ENCODE peak calls at places on chromosomes 3 and 15, in seven cellular contexts. C, I, W, P, B, M and L are unnamed samples.
A peak's percentile ranks its signal among the peaks of the same experiment; 100 is the strongest.

GRCh38 chr3:48685603-48686511 is at the start of gene NCKIPSD:
- DNase-seq in C (peak; percentile 92), I (no peak), W (peak; percentile 92), P (peak; percentile 81), B (peak; percentile 94), M (peak; percentile 89), L (no peak)

GRCh38 chr15:77623008-77623877 is 9.5 kb downstream of the LINGO1 start:
- DNase-seq in C (no peak), I (no peak), W (no peak), P (no peak), B (no peak), M (no peak), L (no peak)

GRCh38 chr3:9784876-9785443 is 7.3 kb downstream of the TADA3 start:
- DNase-seq in C (no peak), I (no peak), W (no peak), P (no peak), B (no peak), M (no peak), L (no peak)

GRCh38 chr3:186476044-186476468 is 68.1 kb downstream of the CRYGS start:
- DNase-seq in C (no peak), I (no peak), W (no peak), P (peak; percentile 17), B (peak; percentile 45), M (no peak), L (peak; percentile 32)

GRCh38 chr3:111924283-111924682 is 54.5 kb upstream of the ABHD10 start:
- DNase-seq in C (peak; percentile 64), I (no peak), W (peak; percentile 92), P (no peak), B (peak; percentile 93), M (no peak), L (no peak)

GRCh38 chr3:64827391-64827790 is 139.6 kb upstream of the ADAMTS9 start:
- DNase-seq in C (no peak), I (no peak), W (no peak), P (no peak), B (no peak), M (no peak), L (no peak)

GRCh38 chr15:67025719-67026118 is 39.7 kb upstream of the SMAD3 start:
- DNase-seq in C (no peak), I (no peak), W (no peak), P (no peak), B (peak; percentile 67), M (no peak), L (no peak)

GRCh38 chr3:183555541-183556081 is at the start of gene KLHL6:
- DNase-seq in C (peak; percentile 46), I (no peak), W (no peak), P (no peak), B (peak; percentile 20), M (no peak), L (no peak)

GRCh38 chr3:187802928-187803259 is 57.6 kb upstream of the BCL6 start:
- DNase-seq in C (no peak), I (no peak), W (no peak), P (no peak), B (no peak), M (no peak), L (no peak)

GRCh38 chr3:157913751-157914150 is 192.5 kb downstream of the SHOX2 start:
- DNase-seq in C (no peak), I (no peak), W (no peak), P (no peak), B (no peak), M (no peak), L (no peak)

GRCh38 chr15:98805434-98806274 is 157.3 kb downstream of the IGF1R start:
- DNase-seq in C (no peak), I (no peak), W (no peak), P (no peak), B (peak; percentile 31), M (no peak), L (peak; percentile 75)

GRCh38 chr3:107082527-107082926 is 294.7 kb upstream of the CCDC54 start:
- DNase-seq in C (no peak), I (no peak), W (no peak), P (no peak), B (no peak), M (no peak), L (no peak)

GRCh38 chr3:11455977-11456376 is 183.8 kb downstream of the ATG7 start:
- DNase-seq in C (no peak), I (no peak), W (no peak), P (no peak), B (no peak), M (no peak), L (no peak)

GRCh38 chr3:54122802-54123537 is 618 bp downstream of the CACNA2D3 start:
- DNase-seq in C (no peak), I (no peak), W (no peak), P (no peak), B (no peak), M (no peak), L (no peak)

GRCh38 chr3:106333911-106334618 is 465.3 kb upstream of the CBLB start:
- DNase-seq in C (no peak), I (peak; percentile 26), W (no peak), P (no peak), B (no peak), M (no peak), L (no peak)

GRCh38 chr3:123733805-123734526 is 149.1 kb upstream of the HACD2 start:
- DNase-seq in C (no peak), I (peak; percentile 76), W (no peak), P (peak; percentile 96), B (no peak), M (no peak), L (no peak)

GRCh38 chr3:179056326-179056725 is 15.3 kb downstream of the ZMAT3 start:
- DNase-seq in C (no peak), I (no peak), W (no peak), P (no peak), B (no peak), M (no peak), L (no peak)

GRCh38 chr15:62444104-62445027 is 279.3 kb upstream of the C2CD4B start:
- DNase-seq in C (no peak), I (peak; percentile 86), W (no peak), P (peak; percentile 90), B (no peak), M (no peak), L (no peak)

GRCh38 chr3:50472958-50473357 is 30.5 kb downstream of the CACNA2D2 start:
- DNase-seq in C (no peak), I (no peak), W (no peak), P (no peak), B (no peak), M (no peak), L (no peak)

GRCh38 chr15:59501531-59502113 is 63.6 kb downstream of the FAM81A start:
- DNase-seq in C (no peak), I (no peak), W (no peak), P (peak; percentile 82), B (peak; percentile 63), M (no peak), L (no peak)

GRCh38 chr3:66615643-66616301 is 115.0 kb upstream of the LRIG1 start:
- DNase-seq in C (no peak), I (peak; percentile 50), W (no peak), P (no peak), B (no peak), M (no peak), L (no peak)

GRCh38 chr15:99090011-99090699 is 14.7 kb upstream of the SYNM start:
- DNase-seq in C (no peak), I (no peak), W (no peak), P (no peak), B (no peak), M (no peak), L (no peak)

GRCh38 chr3:101131767-101132166 is 138.5 kb upstream of the ABI3BP start:
- DNase-seq in C (no peak), I (no peak), W (no peak), P (no peak), B (no peak), M (no peak), L (no peak)
- TF ChIP-seq CTCF in C (no peak), I (no peak), W (no peak), P (no peak), B (no peak), M (no peak), L (no peak)

DNA sequence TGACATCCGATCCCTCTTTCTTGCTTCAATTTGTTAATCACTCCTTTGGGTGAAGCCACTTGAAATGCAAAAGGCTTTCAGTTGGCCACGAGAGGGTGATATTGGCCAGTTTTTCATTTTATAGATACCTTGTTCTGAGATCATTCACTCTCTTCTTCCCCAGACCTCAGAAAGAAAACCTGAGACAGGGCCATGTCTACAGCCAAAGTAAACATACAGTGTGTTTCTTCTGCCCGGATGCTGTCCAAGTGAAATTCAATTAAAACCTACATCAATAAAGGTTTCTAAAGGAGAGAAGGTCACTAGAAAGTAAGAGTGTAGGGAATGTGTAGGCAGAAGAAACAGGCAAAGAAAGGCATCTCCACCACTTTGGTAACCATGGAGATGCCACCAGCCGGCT is 39.5 kb upstream of the FMN1 start:
- DNase-seq in C (no peak), I (no peak), W (no peak), P (peak; percentile 48), B (no peak), M (no peak), L (no peak)
- TF ChIP-seq CTCF in C (peak; percentile 50), I (peak; percentile 56), W (peak; percentile 26), P (peak; percentile 57), B (peak; percentile 42), M (no peak), L (no peak)

DNA sequence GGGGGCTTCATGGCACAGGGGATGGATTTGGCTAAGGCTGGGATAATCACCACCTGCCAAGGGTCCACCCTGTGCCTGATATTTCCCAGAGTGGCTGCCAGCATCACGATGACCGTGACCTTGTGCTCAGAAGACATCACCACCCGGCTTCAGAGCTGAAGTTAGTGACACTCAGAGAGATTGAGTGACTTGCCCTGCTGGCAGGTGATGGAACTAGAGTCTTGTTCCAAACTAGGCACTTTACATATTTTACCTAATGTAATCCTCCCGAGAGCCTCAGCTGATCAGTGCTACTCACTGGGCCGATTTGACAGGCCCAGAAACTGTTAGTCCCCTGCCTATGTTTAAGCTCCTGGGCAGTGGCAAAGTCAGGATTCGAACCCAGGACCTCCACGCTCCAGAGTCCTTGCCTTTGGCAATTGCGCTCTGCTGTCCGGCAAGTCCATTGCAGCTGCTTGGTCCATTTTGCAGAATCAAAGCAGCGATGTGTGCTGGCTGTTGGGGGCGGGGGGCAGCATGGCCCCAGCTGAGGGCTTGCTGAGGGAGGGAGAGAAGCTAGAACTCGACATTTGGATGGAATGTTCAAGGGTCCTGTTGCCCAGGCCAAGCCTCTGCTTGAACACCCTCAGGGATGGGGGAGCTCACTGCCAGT is 74.8 kb upstream of the GATA2 start:
- DNase-seq in C (no peak), I (no peak), W (peak; percentile 29), P (no peak), B (no peak), M (no peak), L (no peak)
- TF ChIP-seq CTCF in C (no peak), I (peak; percentile 7), W (no peak), P (no peak), B (no peak), M (no peak), L (no peak)

DNA sequence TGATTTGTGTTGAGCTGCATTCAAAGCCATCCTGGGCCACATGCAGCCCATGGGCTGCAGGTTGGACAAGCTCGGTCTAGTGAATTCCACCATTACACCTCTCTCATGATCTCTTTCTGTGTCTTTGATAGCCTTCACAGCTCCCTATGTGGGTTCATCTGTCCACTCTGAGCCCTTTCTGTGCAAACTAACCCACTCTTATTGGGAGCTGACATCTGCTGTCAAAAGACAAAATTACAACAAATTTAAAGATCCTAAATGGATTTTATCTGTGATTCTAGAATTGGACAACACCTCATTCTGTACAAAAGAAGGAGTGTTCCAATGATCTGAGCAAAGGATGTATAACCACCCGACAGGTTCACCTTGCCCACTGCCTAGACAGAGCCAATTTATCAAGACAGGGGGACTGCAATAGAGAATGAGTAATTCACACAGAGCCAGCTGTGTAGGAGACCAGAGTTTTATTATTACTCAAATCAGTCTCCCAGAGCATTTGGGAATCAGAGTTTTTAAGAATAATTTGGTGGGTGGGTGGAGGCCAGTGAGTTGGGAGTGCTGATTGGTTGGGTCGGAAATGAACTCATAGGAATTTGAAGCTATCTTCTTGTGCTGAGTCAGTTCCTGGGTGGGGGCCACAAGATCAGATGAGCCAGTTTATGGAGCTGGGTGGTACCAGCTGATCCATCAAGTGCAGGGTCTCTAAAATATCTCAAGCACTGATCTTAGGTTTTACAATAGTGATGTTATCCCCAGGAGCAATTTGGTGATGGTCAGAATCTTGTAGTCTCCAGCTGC is 2.6 kb upstream of the XYLB start:
- DNase-seq in C (no peak), I (no peak), W (no peak), P (no peak), B (no peak), M (no peak), L (no peak)
- TF ChIP-seq CTCF in C (no peak), I (no peak), W (no peak), P (no peak), B (no peak), M (no peak), L (no peak)